ENCODE peak calls at places on chromosomes 7 and 10, in ten cellular contexts. N, M, A, D, W, P, U, X, H and I are unnamed samples.

GRCh38 chr7:98420966-98421612 is 20.2 kb upstream of the BAIAP2L1 start:
- DNase-seq in P (peak; percentile 58), N (peak; percentile 36), H (peak; percentile 84), W (peak; percentile 48), M (peak; percentile 64), U (no peak), D (peak; percentile 92), X (peak; percentile 90), A (peak; percentile 53), I (peak; percentile 85)

GRCh38 chr10:110918633-110919348 is at the start of gene BBIP1:
- DNase-seq in P (peak; percentile 99), W (peak; percentile 100), M (no peak), N (peak; percentile 100), D (peak; percentile 100), H (no peak), A (no peak), X (no peak), U (peak; percentile 95), I (no peak)

GRCh38 chr7:80140388-80140787 is 5.8 kb downstream of the GNAI1 start:
- DNase-seq in W (no peak), X (no peak), D (no peak), U (no peak), P (no peak), A (no peak), N (no peak), M (no peak), H (no peak), I (no peak)

GRCh38 chr7:30142710-30143109 is 7.9 kb downstream of the MTURN start:
- DNase-seq in D (peak; percentile 44), X (peak; percentile 70), H (no peak), M (no peak), A (no peak), N (peak; percentile 58), W (no peak), U (peak; percentile 37), P (no peak), I (no peak)

GRCh38 chr10:1454428-1454827 is 282.9 kb downstream of the ADARB2 start:
- DNase-seq in P (no peak), A (no peak), W (no peak), H (peak; percentile 84), U (no peak), M (no peak), X (no peak), D (no peak), N (no peak), I (no peak)

GRCh38 chr10:51369903-51370302 is 295.6 kb downstream of the PRKG1 start:
- DNase-seq in A (no peak), U (no peak), P (no peak), X (no peak), M (peak; percentile 46), H (no peak), N (no peak), W (no peak), D (no peak), I (no peak)

GRCh38 chr7:874036-874749 is 2.2 kb upstream of the GET4 start:
- DNase-seq in H (no peak), N (no peak), D (peak; percentile 66), M (no peak), X (no peak), P (no peak), W (no peak), U (no peak), A (no peak), I (peak; percentile 78)

GRCh38 chr10:69656719-69657269 is 26.7 kb downstream of the FAM241B start:
- DNase-seq in U (no peak), H (no peak), N (no peak), M (no peak), X (no peak), W (no peak), P (no peak), A (no peak), D (no peak), I (no peak)

GRCh38 chr10:75430000-75430763 is 1.2 kb upstream of the LRMDA start:
- DNase-seq in A (peak; percentile 22), X (peak; percentile 83), D (peak; percentile 57), W (no peak), M (peak; percentile 87), N (peak; percentile 45), U (peak; percentile 59), P (peak; percentile 73), H (peak; percentile 63), I (peak; percentile 47)

GRCh38 chr7:118327179-118327578 is 102.7 kb downstream of the ANKRD7 start:
- DNase-seq in M (no peak), A (no peak), D (peak; percentile 14), U (no peak), H (no peak), N (no peak), X (no peak), W (no peak), P (no peak), I (no peak)

GRCh38 chr10:10989669-10990068 is 28.0 kb upstream of the CELF2 start:
- DNase-seq in P (no peak), X (no peak), N (no peak), H (no peak), M (no peak), W (no peak), A (no peak), U (no peak), D (no peak), I (no peak)

GRCh38 chr10:10993785-10994184 is 23.9 kb upstream of the CELF2 start:
- DNase-seq in N (no peak), H (no peak), U (no peak), W (no peak), M (no peak), X (no peak), D (no peak), A (no peak), P (no peak), I (no peak)

GRCh38 chr10:10992961-10993714 is 24.5 kb upstream of the CELF2 start:
- DNase-seq in H (no peak), W (no peak), X (no peak), D (no peak), U (no peak), N (no peak), M (no peak), P (no peak), A (no peak), I (no peak)

GRCh38 chr10:10992072-10992471 is 25.6 kb upstream of the CELF2 start:
- DNase-seq in P (no peak), M (no peak), X (no peak), H (no peak), A (no peak), W (no peak), D (no peak), U (no peak), N (no peak), I (no peak)

DNA sequence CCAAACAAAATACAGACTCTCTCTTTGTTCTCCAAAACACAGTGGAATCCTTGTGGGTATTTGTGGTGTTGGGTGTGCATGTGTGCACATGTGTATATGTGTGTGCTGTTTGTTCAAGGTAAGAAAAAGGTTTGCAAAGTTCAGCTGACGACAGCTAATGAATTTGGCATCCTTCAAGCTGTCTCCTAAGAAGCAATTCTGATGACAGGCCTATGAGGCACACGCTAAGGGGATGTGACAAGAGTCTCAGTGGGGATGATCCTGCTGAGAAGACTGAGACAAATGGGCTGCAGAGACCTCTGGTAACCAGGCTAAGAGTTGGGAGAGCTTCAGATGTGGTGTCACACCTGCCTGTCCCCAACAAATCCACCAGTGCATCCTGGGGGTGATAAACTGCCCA is 26.5 kb upstream of the CELF2 start:
- DNase-seq in A (no peak), M (no peak), N (no peak), W (no peak), H (no peak), X (no peak), D (no peak), P (no peak), U (no peak), I (no peak)
- H3K9me3 ChIP-seq in A (no peaks in the 10 kb centered on the region), M (no peaks in the 10 kb centered on the region), N (no peaks in the 10 kb centered on the region), W (no peaks in the 10 kb centered on the region), H (no peaks in the 10 kb centered on the region), X (no peaks in the 10 kb centered on the region), D (no peaks in the 10 kb centered on the region), P (peaks cover 3% of the 10 kb centered on the region), U (no peaks in the 10 kb centered on the region), I (no peaks in the 10 kb centered on the region)

GRCh38 chr7:146948708-146949107 is 832.1 kb downstream of the CNTNAP2 start:
- DNase-seq in H (no peak), P (no peak), M (no peak), D (no peak), N (no peak), A (no peak), X (no peak), W (no peak), U (no peak), I (no peak)
- H3K9me3 ChIP-seq in H (no peaks in the 10 kb centered on the region), P (no peaks in the 10 kb centered on the region), M (no peaks in the 10 kb centered on the region), D (no peaks in the 10 kb centered on the region), N (peaks cover 2% of the 10 kb centered on the region), A (no peaks in the 10 kb centered on the region), X (no peaks in the 10 kb centered on the region), W (no peaks in the 10 kb centered on the region), U (no peaks in the 10 kb centered on the region), I (no peaks in the 10 kb centered on the region)

GRCh38 chr7:153445641-153446040 is 606.6 kb upstream of the DPP6 start:
- DNase-seq in P (no peak), H (no peak), W (no peak), U (no peak), X (no peak), N (no peak), D (no peak), A (no peak), M (no peak), I (no peak)
- H3K9me3 ChIP-seq in P (no peaks in the 10 kb centered on the region), H (no peaks in the 10 kb centered on the region), W (peaks cover 9% of the 10 kb centered on the region), U (no peaks in the 10 kb centered on the region), X (no peaks in the 10 kb centered on the region), N (peaks cover 10% of the 10 kb centered on the region), D (no peaks in the 10 kb centered on the region), A (no peaks in the 10 kb centered on the region), M (no peaks in the 10 kb centered on the region), I (no peaks in the 10 kb centered on the region)

DNA sequence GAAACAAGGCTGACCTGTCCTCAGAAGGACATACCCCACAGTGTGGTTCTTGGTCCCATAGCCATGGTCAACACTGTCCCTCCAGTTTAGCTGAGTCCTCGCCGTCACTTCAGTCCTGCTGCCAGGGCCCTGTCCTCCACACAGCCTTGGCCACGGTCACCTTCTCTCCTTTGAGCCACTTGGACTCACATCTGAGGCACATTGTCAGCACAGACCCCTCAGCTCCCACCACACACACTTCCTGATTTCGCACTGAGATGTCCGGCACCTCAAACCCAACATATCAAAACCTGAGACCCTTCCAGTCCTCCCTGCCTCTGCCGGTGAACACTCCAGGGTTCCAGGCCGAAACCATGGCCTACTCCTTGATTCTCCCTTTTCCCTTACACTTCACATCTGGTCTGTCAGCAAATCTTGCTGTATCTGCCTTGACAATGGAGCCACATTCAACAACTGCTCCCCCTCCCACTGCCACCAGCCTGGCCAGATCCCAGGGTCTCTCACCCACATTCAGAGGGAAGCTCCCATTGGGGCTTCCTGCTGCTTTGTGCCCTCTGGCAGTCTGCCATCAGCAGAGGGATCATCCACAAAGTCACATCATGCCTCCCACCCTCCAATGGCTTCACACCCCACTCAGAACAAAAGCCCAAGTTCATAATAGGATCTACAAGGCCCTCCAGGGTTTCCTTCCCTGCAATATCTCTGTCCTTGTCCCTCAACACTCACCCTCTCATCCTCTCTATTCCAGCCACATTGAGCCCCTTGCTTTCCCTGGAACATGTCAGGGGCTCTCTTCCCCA is 219.6 kb upstream of the SHH start:
- DNase-seq in N (no peak), H (peak; percentile 18), P (no peak), X (no peak), M (no peak), U (no peak), W (no peak), D (no peak), A (no peak), I (no peak)
- H3K9me3 ChIP-seq in N (peaks cover 3% of the 10 kb centered on the region), H (no peaks in the 10 kb centered on the region), P (no peaks in the 10 kb centered on the region), X (peaks cover 6% of the 10 kb centered on the region), M (no peaks in the 10 kb centered on the region), U (no peaks in the 10 kb centered on the region), W (no peaks in the 10 kb centered on the region), D (no peaks in the 10 kb centered on the region), A (no peaks in the 10 kb centered on the region), I (no peaks in the 10 kb centered on the region)

GRCh38 chr7:56474271-56474670 is 358.1 kb upstream of the NUPR2 start:
- DNase-seq in X (no peak), A (no peak), D (no peak), W (no peak), N (no peak), M (no peak), P (no peak), U (no peak), H (no peak), I (no peak)
- H3K9me3 ChIP-seq in X (peaks cover 53% of the 10 kb centered on the region), A (no peaks in the 10 kb centered on the region), D (peaks cover 7% of the 10 kb centered on the region), W (peaks cover 34% of the 10 kb centered on the region), N (peaks cover 23% of the 10 kb centered on the region), M (no peaks in the 10 kb centered on the region), P (peaks cover 31% of the 10 kb centered on the region), U (peaks cover 44% of the 10 kb centered on the region), H (peaks cover 39% of the 10 kb centered on the region), I (no peaks in the 10 kb centered on the region)